ENCODE peak calls at places on chromosomes 1 and 21, in eight cellular contexts. One of them, this sample, is unnamed.
A peak's percentile ranks its signal among the peaks of the same experiment; 100 is the strongest.

GRCh38 chr21:15421521-15421920 is 308.3 kb upstream of the USP25 start:
- DNase-seq in T-helper 2 cell: no peak
- DNase-seq in effector CD4-positive, alpha-beta T cell: no peak
- DNase-seq in stimulated activated CD4-positive, alpha-beta T cell treated with anti-CD3 and anti-CD28 coated beads, Interleukin-12 subunit alpha, Interleukin-12 subunit beta, amount 100 ng/mL, for 4 hours: no peak
- DNase-seq in RWPE1: peak; percentile 9
- DNase-seq in T-cell: no peak
- DNase-seq in pulmonary artery endothelial cell: no peak
- DNase-seq in cardiac muscle cell: no peak
- DNase-seq in this sample: no peak

GRCh38 chr1:12544992-12545391 is 73.0 kb downstream of the DHRS3 start:
- DNase-seq in T-helper 2 cell: no peak
- DNase-seq in effector CD4-positive, alpha-beta T cell: no peak
- DNase-seq in stimulated activated CD4-positive, alpha-beta T cell treated with anti-CD3 and anti-CD28 coated beads, Interleukin-12 subunit alpha, Interleukin-12 subunit beta, amount 100 ng/mL, for 4 hours: no peak
- DNase-seq in RWPE1: no peak
- DNase-seq in T-cell: no peak
- DNase-seq in pulmonary artery endothelial cell: peak; percentile 43
- DNase-seq in cardiac muscle cell: no peak
- DNase-seq in this sample: no peak

GRCh38 chr1:184533049-184533448 is 146.2 kb downstream of the C1orf21 start:
- DNase-seq in T-helper 2 cell: no peak
- DNase-seq in effector CD4-positive, alpha-beta T cell: no peak
- DNase-seq in stimulated activated CD4-positive, alpha-beta T cell treated with anti-CD3 and anti-CD28 coated beads, Interleukin-12 subunit alpha, Interleukin-12 subunit beta, amount 100 ng/mL, for 4 hours: no peak
- DNase-seq in RWPE1: no peak
- DNase-seq in T-cell: no peak
- DNase-seq in pulmonary artery endothelial cell: no peak
- DNase-seq in cardiac muscle cell: no peak
- DNase-seq in this sample: no peak

GRCh38 chr1:43564617-43565348 is 34.1 kb downstream of the PTPRF start:
- DNase-seq in T-helper 2 cell: no peak
- DNase-seq in effector CD4-positive, alpha-beta T cell: no peak
- DNase-seq in stimulated activated CD4-positive, alpha-beta T cell treated with anti-CD3 and anti-CD28 coated beads, Interleukin-12 subunit alpha, Interleukin-12 subunit beta, amount 100 ng/mL, for 4 hours: no peak
- DNase-seq in RWPE1: no peak
- DNase-seq in T-cell: no peak
- DNase-seq in pulmonary artery endothelial cell: no peak
- DNase-seq in cardiac muscle cell: no peak
- DNase-seq in this sample: no peak

GRCh38 chr1:94926365-94926914 is 470 bp downstream of the CNN3 start:
- DNase-seq in T-helper 2 cell: no peak
- DNase-seq in effector CD4-positive, alpha-beta T cell: no peak
- DNase-seq in stimulated activated CD4-positive, alpha-beta T cell treated with anti-CD3 and anti-CD28 coated beads, Interleukin-12 subunit alpha, Interleukin-12 subunit beta, amount 100 ng/mL, for 4 hours: no peak
- DNase-seq in RWPE1: no peak
- DNase-seq in T-cell: peak; percentile 1
- DNase-seq in pulmonary artery endothelial cell: no peak
- DNase-seq in cardiac muscle cell: peak; percentile 79
- DNase-seq in this sample: peak; percentile 65

GRCh38 chr1:201023517-201023902 is at the start of gene KIF21B:
- DNase-seq in T-helper 2 cell: peak; percentile 87
- DNase-seq in effector CD4-positive, alpha-beta T cell: peak; percentile 87
- DNase-seq in stimulated activated CD4-positive, alpha-beta T cell treated with anti-CD3 and anti-CD28 coated beads, Interleukin-12 subunit alpha, Interleukin-12 subunit beta, amount 100 ng/mL, for 4 hours: peak; percentile 87
- DNase-seq in RWPE1: peak; percentile 93
- DNase-seq in T-cell: peak; percentile 91
- DNase-seq in pulmonary artery endothelial cell: no peak
- DNase-seq in cardiac muscle cell: peak; percentile 93
- DNase-seq in this sample: peak; percentile 84

GRCh38 chr1:59262631-59263030 is 34.3 kb upstream of the FGGY start:
- DNase-seq in T-helper 2 cell: no peak
- DNase-seq in effector CD4-positive, alpha-beta T cell: no peak
- DNase-seq in stimulated activated CD4-positive, alpha-beta T cell treated with anti-CD3 and anti-CD28 coated beads, Interleukin-12 subunit alpha, Interleukin-12 subunit beta, amount 100 ng/mL, for 4 hours: no peak
- DNase-seq in RWPE1: no peak
- DNase-seq in T-cell: no peak
- DNase-seq in pulmonary artery endothelial cell: no peak
- DNase-seq in cardiac muscle cell: no peak
- DNase-seq in this sample: no peak

GRCh38 chr21:38956791-38957571 is 151.3 kb downstream of the ETS2 start:
- DNase-seq in T-helper 2 cell: no peak
- DNase-seq in effector CD4-positive, alpha-beta T cell: no peak
- DNase-seq in stimulated activated CD4-positive, alpha-beta T cell treated with anti-CD3 and anti-CD28 coated beads, Interleukin-12 subunit alpha, Interleukin-12 subunit beta, amount 100 ng/mL, for 4 hours: no peak
- DNase-seq in RWPE1: no peak
- DNase-seq in T-cell: no peak
- DNase-seq in pulmonary artery endothelial cell: no peak
- DNase-seq in cardiac muscle cell: peak; percentile 86
- DNase-seq in this sample: no peak

GRCh38 chr1:162587347-162587746 is 25.8 kb downstream of the UAP1 start:
- DNase-seq in T-helper 2 cell: no peak
- DNase-seq in effector CD4-positive, alpha-beta T cell: no peak
- DNase-seq in stimulated activated CD4-positive, alpha-beta T cell treated with anti-CD3 and anti-CD28 coated beads, Interleukin-12 subunit alpha, Interleukin-12 subunit beta, amount 100 ng/mL, for 4 hours: no peak
- DNase-seq in RWPE1: no peak
- DNase-seq in T-cell: no peak
- DNase-seq in pulmonary artery endothelial cell: no peak
- DNase-seq in cardiac muscle cell: no peak
- DNase-seq in this sample: no peak

GRCh38 chr1:116987256-116987555 is 14.4 kb upstream of the CD101 start:
- DNase-seq in T-helper 2 cell: peak; percentile 32
- DNase-seq in effector CD4-positive, alpha-beta T cell: peak; percentile 45
- DNase-seq in stimulated activated CD4-positive, alpha-beta T cell treated with anti-CD3 and anti-CD28 coated beads, Interleukin-12 subunit alpha, Interleukin-12 subunit beta, amount 100 ng/mL, for 4 hours: peak; percentile 65
- DNase-seq in RWPE1: no peak
- DNase-seq in T-cell: peak; percentile 73
- DNase-seq in pulmonary artery endothelial cell: no peak
- DNase-seq in cardiac muscle cell: no peak
- DNase-seq in this sample: no peak

GRCh38 chr21:39660596-39660995 is 47.9 kb downstream of the B3GALT5 start:
- DNase-seq in T-helper 2 cell: no peak
- DNase-seq in effector CD4-positive, alpha-beta T cell: no peak
- DNase-seq in stimulated activated CD4-positive, alpha-beta T cell treated with anti-CD3 and anti-CD28 coated beads, Interleukin-12 subunit alpha, Interleukin-12 subunit beta, amount 100 ng/mL, for 4 hours: no peak
- DNase-seq in RWPE1: peak; percentile 23
- DNase-seq in T-cell: no peak
- DNase-seq in pulmonary artery endothelial cell: no peak
- DNase-seq in cardiac muscle cell: no peak
- DNase-seq in this sample: no peak

GRCh38 chr21:28332796-28333195 is 659.9 kb downstream of the LTN1 start:
- DNase-seq in T-helper 2 cell: no peak
- DNase-seq in effector CD4-positive, alpha-beta T cell: no peak
- DNase-seq in stimulated activated CD4-positive, alpha-beta T cell treated with anti-CD3 and anti-CD28 coated beads, Interleukin-12 subunit alpha, Interleukin-12 subunit beta, amount 100 ng/mL, for 4 hours: no peak
- DNase-seq in RWPE1: no peak
- DNase-seq in T-cell: no peak
- DNase-seq in pulmonary artery endothelial cell: no peak
- DNase-seq in cardiac muscle cell: no peak
- DNase-seq in this sample: no peak

GRCh38 chr21:39713905-39714304 is 31.1 kb upstream of the IGSF5 start:
- DNase-seq in T-helper 2 cell: no peak
- DNase-seq in effector CD4-positive, alpha-beta T cell: no peak
- DNase-seq in stimulated activated CD4-positive, alpha-beta T cell treated with anti-CD3 and anti-CD28 coated beads, Interleukin-12 subunit alpha, Interleukin-12 subunit beta, amount 100 ng/mL, for 4 hours: no peak
- DNase-seq in RWPE1: no peak
- DNase-seq in T-cell: no peak
- DNase-seq in pulmonary artery endothelial cell: no peak
- DNase-seq in cardiac muscle cell: no peak
- DNase-seq in this sample: no peak

GRCh38 chr1:21605964-21606705 is 63.0 kb downstream of the RAP1GAP start:
- DNase-seq in T-helper 2 cell: no peak
- DNase-seq in effector CD4-positive, alpha-beta T cell: no peak
- DNase-seq in stimulated activated CD4-positive, alpha-beta T cell treated with anti-CD3 and anti-CD28 coated beads, Interleukin-12 subunit alpha, Interleukin-12 subunit beta, amount 100 ng/mL, for 4 hours: no peak
- DNase-seq in RWPE1: no peak
- DNase-seq in T-cell: no peak
- DNase-seq in pulmonary artery endothelial cell: no peak
- DNase-seq in cardiac muscle cell: no peak
- DNase-seq in this sample: no peak

GRCh38 chr1:233607252-233608119 is 6.4 kb upstream of the KCNK1 start:
- DNase-seq in T-helper 2 cell: no peak
- DNase-seq in effector CD4-positive, alpha-beta T cell: no peak
- DNase-seq in stimulated activated CD4-positive, alpha-beta T cell treated with anti-CD3 and anti-CD28 coated beads, Interleukin-12 subunit alpha, Interleukin-12 subunit beta, amount 100 ng/mL, for 4 hours: no peak
- DNase-seq in RWPE1: peak; percentile 44
- DNase-seq in T-cell: no peak
- DNase-seq in pulmonary artery endothelial cell: no peak
- DNase-seq in cardiac muscle cell: no peak
- DNase-seq in this sample: no peak

GRCh38 chr1:234620272-234620711 is 10.3 kb upstream of the IRF2BP2 start:
- DNase-seq in T-helper 2 cell: no peak
- DNase-seq in effector CD4-positive, alpha-beta T cell: no peak
- DNase-seq in stimulated activated CD4-positive, alpha-beta T cell treated with anti-CD3 and anti-CD28 coated beads, Interleukin-12 subunit alpha, Interleukin-12 subunit beta, amount 100 ng/mL, for 4 hours: no peak
- DNase-seq in RWPE1: no peak
- DNase-seq in T-cell: no peak
- DNase-seq in pulmonary artery endothelial cell: no peak
- DNase-seq in cardiac muscle cell: no peak
- DNase-seq in this sample: no peak

GRCh38 chr1:192225713-192226112 is 67.5 kb downstream of the RGS18 start:
- DNase-seq in T-helper 2 cell: no peak
- DNase-seq in effector CD4-positive, alpha-beta T cell: no peak
- DNase-seq in stimulated activated CD4-positive, alpha-beta T cell treated with anti-CD3 and anti-CD28 coated beads, Interleukin-12 subunit alpha, Interleukin-12 subunit beta, amount 100 ng/mL, for 4 hours: no peak
- DNase-seq in RWPE1: peak; percentile 24
- DNase-seq in T-cell: no peak
- DNase-seq in pulmonary artery endothelial cell: peak; percentile 26
- DNase-seq in cardiac muscle cell: no peak
- DNase-seq in this sample: no peak

GRCh38 chr1:242751941-242752340 is 227.4 kb upstream of the PLD5 start:
- DNase-seq in T-helper 2 cell: no peak
- DNase-seq in effector CD4-positive, alpha-beta T cell: no peak
- DNase-seq in stimulated activated CD4-positive, alpha-beta T cell treated with anti-CD3 and anti-CD28 coated beads, Interleukin-12 subunit alpha, Interleukin-12 subunit beta, amount 100 ng/mL, for 4 hours: no peak
- DNase-seq in RWPE1: no peak
- DNase-seq in T-cell: no peak
- DNase-seq in pulmonary artery endothelial cell: no peak
- DNase-seq in cardiac muscle cell: no peak
- DNase-seq in this sample: no peak

GRCh38 chr1:71240656-71241055 is 159.8 kb upstream of the ZRANB2 start:
- DNase-seq in T-helper 2 cell: no peak
- DNase-seq in effector CD4-positive, alpha-beta T cell: no peak
- DNase-seq in stimulated activated CD4-positive, alpha-beta T cell treated with anti-CD3 and anti-CD28 coated beads, Interleukin-12 subunit alpha, Interleukin-12 subunit beta, amount 100 ng/mL, for 4 hours: no peak
- DNase-seq in RWPE1: no peak
- DNase-seq in T-cell: no peak
- DNase-seq in pulmonary artery endothelial cell: no peak
- DNase-seq in cardiac muscle cell: no peak
- DNase-seq in this sample: no peak

This sample was measured in hypothalamus.